ENCODE peak calls at places on chromosome X, in ten cellular contexts. L, C, H, R, M, E, V, Y, T and Z are unnamed samples.

GRCh38 chrX:57902633-57903032 is 7.6 kb downstream of the ZXDA start:
- DNase-seq in L (no peak), C (no peak), H (no peak), R (no peak), M (no peak), E (no peak), V (no peak), Y (no peak), T (no peak), Z (no peak)

GRCh38 chrX:115562492-115562872 is 1.5 kb downstream of the PLS3 start:
- DNase-seq in L (no peak), C (peak; percentile 43), H (peak; percentile 72), R (no peak), M (no peak), E (no peak), V (peak; percentile 50), Y (peak; percentile 8), T (peak; percentile 78), Z (no peak)

GRCh38 chrX:16023790-16024734 is 99.3 kb upstream of the GRPR start:
- DNase-seq in L (no peak), C (no peak), H (no peak), R (no peak), M (no peak), E (no peak), V (peak; percentile 30), Y (peak; percentile 29), T (peak; percentile 5), Z (no peak)

GRCh38 chrX:15674514-15674898 is 9.9 kb upstream of the CLTRN start:
- DNase-seq in L (peak; percentile 95), C (peak; percentile 93), H (peak; percentile 95), R (no peak), M (no peak), E (peak; percentile 59), V (peak; percentile 89), Y (peak; percentile 76), T (peak; percentile 98), Z (peak; percentile 79)

GRCh38 chrX:16577483-16578029 is 72.4 kb upstream of the S100G start:
- DNase-seq in L (no peak), C (no peak), H (no peak), R (no peak), M (no peak), E (no peak), V (no peak), Y (no peak), T (no peak), Z (no peak)

GRCh38 chrX:15598031-15598430 is 2.7 kb downstream of the ACE2 start:
- DNase-seq in L (no peak), C (peak; percentile 27), H (no peak), R (no peak), M (no peak), E (no peak), V (no peak), Y (no peak), T (peak; percentile 6), Z (no peak)

GRCh38 chrX:151563449-151563848 is at the start of gene PASD1:
- DNase-seq in L (no peak), C (no peak), H (no peak), R (no peak), M (no peak), E (no peak), V (no peak), Y (no peak), T (no peak), Z (no peak)

GRCh38 chrX:45592067-45592466 is 391.4 kb upstream of the DIPK2B start:
- DNase-seq in L (no peak), C (no peak), H (peak; percentile 4), R (no peak), M (no peak), E (no peak), V (no peak), Y (no peak), T (peak; percentile 2), Z (no peak)

GRCh38 chrX:75547783-75548182 is 24.9 kb upstream of the ZDHHC15 start:
- DNase-seq in L (no peak), C (no peak), H (no peak), R (no peak), M (no peak), E (no peak), V (peak; percentile 1), Y (no peak), T (no peak), Z (no peak)

GRCh38 chrX:18410038-18410437 is 15.4 kb upstream of the CDKL5 start:
- DNase-seq in L (peak; percentile 40), C (no peak), H (peak; percentile 60), R (no peak), M (no peak), E (no peak), V (peak; percentile 33), Y (no peak), T (peak; percentile 59), Z (no peak)

GRCh38 chrX:120677017-120677652 is 47.3 kb upstream of the C1GALT1C1 start:
- DNase-seq in L (no peak), C (no peak), H (no peak), R (no peak), M (no peak), E (no peak), V (no peak), Y (no peak), T (no peak), Z (no peak)

GRCh38 chrX:129690435-129690834 is 35.7 kb upstream of the APLN start:
- DNase-seq in L (no peak), C (no peak), H (peak; percentile 81), R (no peak), M (peak; percentile 51), E (no peak), V (peak; percentile 71), Y (no peak), T (peak; percentile 77), Z (no peak)

DNA sequence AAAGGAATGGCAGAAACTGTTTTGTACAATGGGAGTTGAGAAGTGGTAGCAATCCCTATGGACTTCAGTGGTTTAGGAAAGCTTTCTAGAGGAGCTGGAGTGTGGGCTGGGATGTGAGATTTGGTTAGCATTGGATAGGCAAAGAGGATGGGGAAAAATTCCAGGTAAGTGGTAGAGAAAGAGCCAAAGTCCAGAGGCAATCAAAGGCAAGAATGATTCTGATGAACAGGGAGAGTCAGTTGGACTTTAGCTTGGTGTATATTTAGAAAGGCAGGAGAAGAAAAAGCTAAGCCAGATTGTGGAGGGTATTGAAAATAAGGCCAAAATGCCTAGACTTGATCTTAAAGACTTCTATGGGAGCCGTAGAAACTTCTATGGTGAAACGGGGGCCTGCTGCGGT is 3.7 kb upstream of the VSIG4 start:
- DNase-seq in L (no peak), C (no peak), H (no peak), R (no peak), M (no peak), E (no peak), V (no peak), Y (no peak), T (no peak), Z (no peak)
- TF ChIP-seq CTCF in L (no peak), C (no peak), H (no peak), R (no peak), M (no peak), E (no peak), V (no peak), Y (no peak), T (no peak), Z (no peak)

GRCh38 chrX:152821145-152821765 is 9.3 kb downstream of the CETN2 start:
- DNase-seq in L (peak; percentile 72), C (peak; percentile 34), H (peak; percentile 45), R (no peak), M (no peak), E (no peak), V (peak; percentile 31), Y (peak; percentile 26), T (peak; percentile 29), Z (peak; percentile 55)
- TF ChIP-seq CTCF in L (peak; percentile 80), C (peak; percentile 64), H (peak; percentile 69), R (peak; percentile 85), M (peak; percentile 48), E (peak; percentile 68), V (peak; percentile 63), Y (peak; percentile 47), T (peak; percentile 57), Z (peak; percentile 50)

GRCh38 chrX:67777148-67777547 is 233.3 kb downstream of the AR start:
- DNase-seq in L (no peak), C (no peak), H (no peak), R (no peak), M (no peak), E (no peak), V (no peak), Y (no peak), T (no peak), Z (no peak)

GRCh38 chrX:67784712-67785111 is 240.9 kb downstream of the AR start:
- DNase-seq in L (no peak), C (no peak), H (no peak), R (no peak), M (no peak), E (no peak), V (no peak), Y (no peak), T (no peak), Z (no peak)

GRCh38 chrX:67779099-67779498 is 235.3 kb downstream of the AR start:
- DNase-seq in L (no peak), C (no peak), H (no peak), R (no peak), M (no peak), E (no peak), V (no peak), Y (no peak), T (no peak), Z (no peak)

GRCh38 chrX:67780694-67781109 is 236.9 kb downstream of the AR start:
- DNase-seq in L (no peak), C (no peak), H (peak; percentile 94), R (no peak), M (peak; percentile 90), E (peak; percentile 96), V (peak; percentile 98), Y (peak; percentile 0), T (peak; percentile 98), Z (no peak)

DNA sequence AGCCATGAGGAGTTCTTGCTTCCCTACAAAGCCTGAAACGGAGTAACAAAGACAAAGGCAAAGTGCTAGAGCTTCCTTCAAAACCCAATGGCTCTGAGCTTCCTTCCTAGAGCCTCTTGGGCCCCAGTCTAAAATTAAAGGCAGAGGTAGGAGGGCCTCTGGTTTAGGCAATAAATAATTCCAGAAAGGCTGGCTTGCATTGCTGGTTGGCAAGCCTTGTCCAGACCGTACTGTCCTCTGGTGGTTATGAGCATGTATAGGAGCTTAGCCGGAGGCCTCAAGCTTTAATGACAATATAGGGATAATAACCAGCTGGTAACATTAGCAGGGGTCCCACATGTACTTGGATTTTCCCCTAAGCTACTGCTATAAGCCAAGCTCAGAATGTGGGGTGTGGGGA is 237.3 kb downstream of the AR start:
- DNase-seq in L (no peak), C (no peak), H (no peak), R (no peak), M (no peak), E (no peak), V (no peak), Y (no peak), T (no peak), Z (no peak)
- TF ChIP-seq CTCF in L (no peak), C (no peak), H (peak; percentile 62), R (peak; percentile 7), M (peak; percentile 40), E (peak; percentile 60), V (peak; percentile 66), Y (no peak), T (peak; percentile 76), Z (no peak)

DNA sequence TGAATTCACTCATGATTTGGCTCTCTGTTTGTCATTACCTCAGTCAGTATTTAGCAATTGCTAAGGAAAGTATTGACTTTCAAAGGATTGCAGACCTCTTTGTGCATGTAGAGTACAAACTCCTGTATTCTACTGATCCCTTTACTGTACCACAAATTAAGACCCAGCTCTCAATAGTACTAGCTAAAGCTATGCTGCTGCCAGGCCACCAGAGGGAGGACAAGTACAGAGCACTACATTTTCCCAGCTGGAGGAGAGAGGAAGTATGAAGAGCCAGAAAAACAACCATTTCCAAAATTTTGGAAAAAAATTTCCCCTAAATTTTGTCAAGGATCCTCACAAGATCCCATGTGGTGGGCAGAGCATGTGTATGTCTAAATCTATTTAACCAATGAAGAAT is 175.0 kb upstream of the MTMR8 start:
- DNase-seq in L (no peak), C (no peak), H (no peak), R (no peak), M (no peak), E (no peak), V (no peak), Y (no peak), T (no peak), Z (no peak)
- TF ChIP-seq CTCF in L (no peak), C (no peak), H (peak; percentile 4), R (peak; percentile 22), M (no peak), E (no peak), V (no peak), Y (no peak), T (peak; percentile 5), Z (no peak)